ENCODE peak calls at places on chromosomes 11 and 22, in ten cellular contexts. X is GM10248, W is mucosa of descending colon, Y is BE2C, I is AG04450, N is PC-3, U is left ventricle myocardium inferior, Q is AG09309, E is endothelial cell of umbilical vein, D is lung. O is an unnamed sample.
A peak's percentile ranks its signal among the peaks of the same experiment; 100 is the strongest.

GRCh38 chr11:115521874-115522273 is 17.7 kb upstream of the CADM1 start:
- DNase-seq in N (no peak), X (no peak), Q (no peak), Y (no peak), I (no peak), U (no peak), D (no peak), E (no peak), W (no peak), O (no peak)

GRCh38 chr11:3036419-3036818 is 20.8 kb downstream of the CARS1 start:
- DNase-seq in D (no peak), Y (no peak), E (no peak), I (no peak), Q (no peak), U (no peak), W (no peak), X (no peak), N (no peak), O (no peak)

GRCh38 chr11:104531075-104531474 is 367.1 kb upstream of the PDGFD start:
- DNase-seq in Y (no peak), E (peak; percentile 15), D (no peak), I (no peak), U (no peak), N (peak; percentile 57), Q (no peak), W (no peak), X (peak; percentile 3), O (no peak)

GRCh38 chr22:35873426-35873825 is 155.2 kb downstream of the RBFOX2 start:
- DNase-seq in Q (no peak), D (no peak), X (peak; percentile 13), U (no peak), W (no peak), I (no peak), Y (no peak), N (no peak), E (no peak), O (no peak)

GRCh38 chr11:59141673-59142460 is 789 bp upstream of the FAM111A start:
- DNase-seq in U (no peak), E (no peak), Y (no peak), D (no peak), N (peak; percentile 37), X (no peak), W (no peak), Q (no peak), I (no peak), O (no peak)

GRCh38 chr11:66157182-66157864 is 87.3 kb downstream of the PACS1 start:
- DNase-seq in U (no peak), X (peak; percentile 30), D (no peak), E (peak; percentile 20), Y (no peak), I (no peak), Q (no peak), N (peak; percentile 59), W (no peak), O (no peak)

GRCh38 chr11:113397212-113397611 is 9.6 kb downstream of the ANKK1 start:
- DNase-seq in I (no peak), D (no peak), X (no peak), N (no peak), E (no peak), W (no peak), Y (no peak), Q (no peak), U (no peak), O (no peak)

GRCh38 chr11:133082453-133082781 is 449.9 kb downstream of the OPCML start:
- DNase-seq in Y (peak; percentile 33), U (peak; percentile 30), X (no peak), E (no peak), W (no peak), N (no peak), D (no peak), I (no peak), Q (no peak), O (peak; percentile 62)

GRCh38 chr11:86180415-86180814 is 64.1 kb upstream of the EED start:
- DNase-seq in Q (no peak), I (no peak), Y (no peak), N (no peak), X (no peak), D (no peak), U (no peak), E (no peak), W (no peak), O (no peak)
- TF ChIP-seq CTCF in Q (no peak), I (no peak), Y (no peak), N (no peak), X (no peak), D (no peak), U (no peak), E (no peak), W (no peak), O (no peak)

GRCh38 chr11:117314840-117315239 is 1.2 kb downstream of the BACE1 start:
- DNase-seq in N (no peak), U (no peak), I (no peak), X (no peak), D (no peak), W (no peak), Y (peak; percentile 28), E (no peak), Q (no peak), O (peak; percentile 40)

GRCh38 chr11:117313103-117313502 is 3.0 kb downstream of the BACE1 start:
- DNase-seq in U (no peak), Y (no peak), X (no peak), I (no peak), D (no peak), Q (no peak), N (no peak), E (no peak), W (no peak), O (no peak)

GRCh38 chr11:117313828-117314768 is 2.0 kb downstream of the BACE1 start:
- DNase-seq in Q (no peak), N (no peak), D (no peak), I (no peak), W (no peak), U (no peak), E (no peak), X (no peak), Y (no peak), O (peak; percentile 12)

GRCh38 chr11:117316197-117316961 is at the start of gene BACE1:
- DNase-seq in U (peak; percentile 84), X (no peak), Y (peak; percentile 92), Q (peak; percentile 56), I (peak; percentile 59), W (peak; percentile 78), D (peak; percentile 88), N (peak; percentile 91), E (peak; percentile 82), O (no peak)

DNA sequence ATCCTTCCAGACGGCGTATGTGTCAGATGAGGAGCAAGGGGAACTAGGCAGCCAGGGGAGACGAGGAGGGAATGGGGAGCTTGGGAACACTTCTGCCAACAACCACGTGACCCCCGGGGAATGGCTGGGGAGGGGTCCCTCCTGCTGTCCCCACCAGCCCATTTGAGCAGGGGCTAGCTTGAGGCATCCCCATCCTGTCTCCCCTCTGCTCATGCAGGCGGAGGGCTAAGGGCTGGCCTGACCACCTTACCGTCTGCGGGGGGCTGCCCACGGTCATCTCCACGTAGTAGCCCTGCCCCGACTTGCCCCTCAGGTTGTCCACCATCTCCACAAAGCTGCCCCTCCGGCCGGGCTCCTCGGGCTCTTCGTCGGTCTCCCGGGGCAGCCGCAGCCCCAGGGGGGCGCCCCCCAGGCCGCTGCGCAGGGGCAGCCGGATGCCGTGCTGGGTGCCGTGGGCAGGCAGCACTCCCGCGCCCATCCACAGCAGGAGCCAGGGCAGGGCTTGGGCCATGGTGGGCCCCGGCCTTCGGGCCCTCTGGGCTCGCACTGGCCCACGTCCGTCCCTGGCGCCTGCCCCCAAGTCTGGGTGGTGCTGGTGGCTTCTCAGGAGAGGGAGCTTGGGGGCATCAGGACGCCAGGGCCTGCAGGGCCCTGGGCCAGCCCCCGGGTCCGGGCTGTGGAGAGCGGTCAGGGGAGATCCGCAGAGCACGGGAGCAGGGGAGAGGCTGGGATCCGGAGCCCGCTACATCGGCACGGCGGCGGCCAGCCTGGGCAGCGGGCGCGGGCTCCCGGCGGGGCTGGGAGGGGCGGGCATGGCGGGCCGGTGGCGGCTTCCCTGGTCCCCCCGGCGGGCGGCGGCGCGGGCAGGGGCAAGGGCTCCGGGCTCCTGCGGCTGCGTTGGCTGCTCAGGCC is 515 bp downstream of the BACE1 start:
- DNase-seq in D (no peak), N (no peak), W (peak; percentile 35), X (no peak), E (peak; percentile 17), Q (no peak), Y (peak; percentile 16), U (no peak), I (no peak), O (peak; percentile 78)
- TF ChIP-seq CTCF in D (no peak), N (no peak), W (no peak), X (no peak), E (no peak), Q (no peak), Y (no peak), U (no peak), I (no peak), O (no peak)

GRCh38 chr11:1442807-1443366 is 43.7 kb downstream of the MOB2 start:
- DNase-seq in D (no peak), Q (no peak), X (no peak), W (no peak), E (no peak), I (no peak), U (no peak), Y (no peak), N (no peak), O (no peak)

GRCh38 chr11:1443737-1444136 is 42.8 kb downstream of the MOB2 start:
- DNase-seq in W (no peak), U (no peak), E (no peak), N (no peak), Q (no peak), I (no peak), D (no peak), Y (no peak), X (no peak), O (no peak)

GRCh38 chr11:1445741-1446445 is 40.7 kb downstream of the MOB2 start:
- DNase-seq in I (no peak), Q (no peak), W (peak; percentile 45), D (no peak), Y (no peak), X (no peak), E (no peak), U (no peak), N (peak; percentile 8), O (no peak)

GRCh38 chr11:1444823-1445422 is 41.7 kb downstream of the MOB2 start:
- DNase-seq in Y (no peak), E (no peak), X (no peak), I (no peak), N (no peak), D (no peak), W (no peak), U (no peak), Q (no peak), O (no peak)

DNA sequence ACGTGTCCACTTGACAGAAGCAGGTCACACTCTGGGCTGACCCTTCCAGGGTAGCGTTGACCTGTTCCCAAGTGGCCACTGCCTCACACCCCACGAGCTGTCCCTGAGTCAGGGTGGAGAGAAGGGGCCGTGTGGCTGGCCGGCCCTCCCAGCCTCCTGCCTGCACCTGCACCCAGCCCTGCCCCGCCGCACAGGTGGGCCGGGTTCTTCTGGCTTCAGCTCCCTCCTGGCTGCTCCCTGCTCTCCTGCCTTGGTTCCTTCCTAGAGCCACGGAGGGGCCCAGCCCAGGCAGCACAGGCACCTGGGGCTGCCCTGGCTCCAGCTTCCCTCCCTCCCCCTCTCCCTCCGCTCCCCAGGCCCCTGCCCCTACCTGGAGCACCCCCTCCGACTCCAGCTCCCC is 42.3 kb downstream of the MOB2 start:
- DNase-seq in I (no peak), N (no peak), X (no peak), Q (no peak), D (no peak), U (no peak), Y (no peak), W (no peak), E (no peak), O (no peak)
- TF ChIP-seq CTCF in I (no peak), N (no peak), X (no peak), Q (no peak), D (no peak), U (no peak), Y (no peak), W (no peak), E (no peak), O (no peak)

DNA sequence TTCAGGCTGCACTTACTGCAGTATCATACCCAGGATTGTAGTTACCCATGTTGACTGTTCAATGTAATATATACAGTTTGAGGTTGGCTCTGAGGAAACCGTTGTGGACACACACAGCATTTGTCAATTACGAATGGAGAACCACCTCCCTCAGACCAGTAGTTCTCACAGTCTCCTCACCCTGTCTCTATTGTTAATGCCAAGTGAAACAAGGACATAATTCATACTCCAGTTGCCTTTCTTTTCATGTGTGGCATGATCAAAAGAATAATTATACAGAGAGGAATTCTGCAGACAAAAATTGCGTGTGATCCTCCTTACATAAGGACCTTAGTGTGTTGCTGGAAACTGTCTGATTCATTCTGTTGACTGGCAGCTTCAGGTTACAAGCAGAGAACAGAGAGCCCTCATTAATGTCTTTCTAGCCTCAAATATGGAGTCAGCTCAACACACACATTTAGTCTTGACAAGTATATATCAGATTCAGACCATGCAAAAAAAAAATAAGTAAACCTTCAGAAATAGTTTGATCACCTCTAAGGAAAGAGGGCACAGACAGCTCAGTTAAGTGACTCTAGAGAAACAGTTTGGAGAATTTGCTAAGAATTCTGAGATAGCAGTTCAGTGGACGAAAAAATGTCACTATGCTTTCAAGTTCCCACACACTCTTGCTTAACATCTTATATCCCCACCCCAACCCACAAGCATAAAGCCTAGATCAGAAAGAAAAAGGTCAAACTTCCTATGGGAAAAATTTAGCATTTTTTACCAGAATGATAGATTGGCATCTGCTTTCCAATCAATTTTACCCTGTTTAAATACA is 96.1 kb downstream of the MAML2 start:
- DNase-seq in N (peak; percentile 67), E (peak; percentile 32), W (no peak), I (no peak), D (no peak), U (no peak), X (no peak), Y (no peak), Q (peak; percentile 66), O (no peak)
- TF ChIP-seq CTCF in N (no peak), E (no peak), W (no peak), I (no peak), D (no peak), U (no peak), X (no peak), Y (no peak), Q (no peak), O (no peak)